ENCODE peak calls at places on chromosomes 12 and 14, in six cellular contexts. One of them, this sample, is unnamed.

GRCh38 chr12:91432755-91433154 is 250.1 kb upstream of the DCN start:
- DNase-seq in uterus: no peak
- DNase-seq in effector memory CD4-positive, alpha-beta T cell: no peak
- DNase-seq in hepatocyte: no peak
- DNase-seq in CD4-positive, CD25-positive, alpha-beta regulatory T cell: no peak
- DNase-seq in AG04450: no peak
- DNase-seq in this sample: no peak

GRCh38 chr12:124498178-124498869 is 69.1 kb downstream of the NCOR2 start:
- DNase-seq in effector memory CD4-positive, alpha-beta T cell: no peak
- DNase-seq in CD4-positive, CD25-positive, alpha-beta regulatory T cell: no peak
- DNase-seq in hepatocyte: no peak
- DNase-seq in uterus: no peak
- DNase-seq in AG04450: no peak
- DNase-seq in this sample: no peak

GRCh38 chr12:96720363-96720705 is 186.7 kb upstream of the NEDD1 start:
- DNase-seq in hepatocyte: peak; percentile 20
- DNase-seq in CD4-positive, CD25-positive, alpha-beta regulatory T cell: no peak
- DNase-seq in AG04450: no peak
- DNase-seq in uterus: no peak
- DNase-seq in effector memory CD4-positive, alpha-beta T cell: no peak
- DNase-seq in this sample: no peak

GRCh38 chr14:61668267-61668666 is 27.0 kb upstream of the HIF1A start:
- DNase-seq in hepatocyte: no peak
- DNase-seq in uterus: no peak
- DNase-seq in effector memory CD4-positive, alpha-beta T cell: no peak
- DNase-seq in AG04450: no peak
- DNase-seq in CD4-positive, CD25-positive, alpha-beta regulatory T cell: no peak
- DNase-seq in this sample: no peak

GRCh38 chr14:50763386-50764007 is 67.5 kb downstream of the NIN start:
- DNase-seq in uterus: peak; percentile 34
- DNase-seq in effector memory CD4-positive, alpha-beta T cell: no peak
- DNase-seq in CD4-positive, CD25-positive, alpha-beta regulatory T cell: no peak
- DNase-seq in hepatocyte: no peak
- DNase-seq in AG04450: peak; percentile 47
- DNase-seq in this sample: no peak

GRCh38 chr12:65449400-65449799 is 170.9 kb downstream of the MSRB3 start:
- DNase-seq in hepatocyte: no peak
- DNase-seq in AG04450: no peak
- DNase-seq in CD4-positive, CD25-positive, alpha-beta regulatory T cell: no peak
- DNase-seq in uterus: no peak
- DNase-seq in effector memory CD4-positive, alpha-beta T cell: no peak
- DNase-seq in this sample: no peak

GRCh38 chr12:93802698-93803097 is 125.5 kb downstream of the CRADD start:
- DNase-seq in CD4-positive, CD25-positive, alpha-beta regulatory T cell: no peak
- DNase-seq in uterus: no peak
- DNase-seq in AG04450: no peak
- DNase-seq in hepatocyte: no peak
- DNase-seq in effector memory CD4-positive, alpha-beta T cell: no peak
- DNase-seq in this sample: no peak

GRCh38 chr12:39367494-39367893 is 75.4 kb downstream of the KIF21A start:
- DNase-seq in hepatocyte: no peak
- DNase-seq in uterus: no peak
- DNase-seq in effector memory CD4-positive, alpha-beta T cell: no peak
- DNase-seq in AG04450: no peak
- DNase-seq in CD4-positive, CD25-positive, alpha-beta regulatory T cell: no peak
- DNase-seq in this sample: no peak

GRCh38 chr12:117119592-117120198 is 20.5 kb upstream of the TESC start:
- DNase-seq in CD4-positive, CD25-positive, alpha-beta regulatory T cell: no peak
- DNase-seq in hepatocyte: peak; percentile 48
- DNase-seq in uterus: no peak
- DNase-seq in AG04450: no peak
- DNase-seq in effector memory CD4-positive, alpha-beta T cell: peak; percentile 11
- DNase-seq in this sample: no peak

GRCh38 chr14:77654001-77654431 is 37.6 kb upstream of the SPTLC2 start:
- DNase-seq in effector memory CD4-positive, alpha-beta T cell: no peak
- DNase-seq in uterus: no peak
- DNase-seq in AG04450: no peak
- DNase-seq in hepatocyte: no peak
- DNase-seq in CD4-positive, CD25-positive, alpha-beta regulatory T cell: no peak
- DNase-seq in this sample: no peak

GRCh38 chr14:98069712-98070133 is 1202.3 kb downstream of the BCL11B start:
- DNase-seq in CD4-positive, CD25-positive, alpha-beta regulatory T cell: no peak
- DNase-seq in hepatocyte: peak; percentile 37
- DNase-seq in AG04450: no peak
- DNase-seq in uterus: no peak
- DNase-seq in effector memory CD4-positive, alpha-beta T cell: no peak
- DNase-seq in this sample: no peak
- H3K27ac ChIP-seq in CD4-positive, CD25-positive, alpha-beta regulatory T cell: no peak overlapping the region
- H3K27ac ChIP-seq in hepatocyte: peak overlapping the region; percentile 26
- H3K27ac ChIP-seq in AG04450: peak overlapping the region; percentile 11
- H3K27ac ChIP-seq in uterus: no peak overlapping the region
- H3K27ac ChIP-seq in effector memory CD4-positive, alpha-beta T cell: no peak overlapping the region
- H3K27ac ChIP-seq in this sample: no peak overlapping the region

GRCh38 chr12:121120989-121121755 is 11.5 kb upstream of the P2RX7 start:
- DNase-seq in hepatocyte: no peak
- DNase-seq in CD4-positive, CD25-positive, alpha-beta regulatory T cell: no peak
- DNase-seq in AG04450: no peak
- DNase-seq in effector memory CD4-positive, alpha-beta T cell: no peak
- DNase-seq in uterus: no peak
- DNase-seq in this sample: no peak

GRCh38 chr12:121123488-121123887 is 9.2 kb upstream of the P2RX7 start:
- DNase-seq in AG04450: no peak
- DNase-seq in uterus: no peak
- DNase-seq in effector memory CD4-positive, alpha-beta T cell: no peak
- DNase-seq in CD4-positive, CD25-positive, alpha-beta regulatory T cell: no peak
- DNase-seq in hepatocyte: no peak
- DNase-seq in this sample: no peak

GRCh38 chr12:121127501-121127900 is 5.2 kb upstream of the P2RX7 start:
- DNase-seq in effector memory CD4-positive, alpha-beta T cell: no peak
- DNase-seq in uterus: no peak
- DNase-seq in hepatocyte: no peak
- DNase-seq in AG04450: no peak
- DNase-seq in CD4-positive, CD25-positive, alpha-beta regulatory T cell: no peak
- DNase-seq in this sample: no peak

GRCh38 chr12:121121805-121122204 is 10.9 kb upstream of the P2RX7 start:
- DNase-seq in hepatocyte: no peak
- DNase-seq in effector memory CD4-positive, alpha-beta T cell: no peak
- DNase-seq in AG04450: no peak
- DNase-seq in CD4-positive, CD25-positive, alpha-beta regulatory T cell: no peak
- DNase-seq in uterus: no peak
- DNase-seq in this sample: no peak

DNA sequence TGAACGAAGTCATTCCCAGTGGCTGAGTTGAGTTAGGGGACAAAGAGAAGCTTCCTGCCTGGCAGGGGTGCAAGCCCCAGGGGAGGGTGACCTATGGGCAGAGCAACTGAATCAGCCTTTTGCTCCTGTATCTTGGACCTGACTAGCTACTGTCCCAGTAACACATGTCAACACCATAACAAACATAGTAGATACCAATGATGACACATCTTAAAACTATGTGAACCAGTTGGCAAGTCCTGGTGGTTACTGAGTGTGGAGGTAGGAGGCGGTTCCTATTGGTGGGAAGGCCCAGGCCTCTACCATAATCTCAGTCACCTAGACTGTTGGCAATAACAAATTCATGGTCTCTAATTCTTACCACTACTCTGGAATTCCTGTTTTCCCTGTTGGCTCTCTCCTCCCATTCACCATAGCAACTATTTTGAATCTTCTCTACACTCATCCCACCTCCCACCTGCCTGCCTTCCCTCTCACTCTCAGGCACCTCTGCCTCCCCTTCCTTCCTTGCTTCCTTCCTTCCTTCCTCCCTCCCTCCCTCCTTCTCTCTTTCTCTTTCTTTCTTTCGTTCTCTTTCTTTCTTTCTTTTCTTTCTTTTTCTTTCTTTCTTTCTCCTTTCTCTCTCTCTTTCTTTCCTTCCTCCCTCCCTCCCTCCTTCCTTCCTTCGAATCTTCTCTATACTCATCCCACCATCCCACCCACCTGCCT is 8.1 kb upstream of the P2RX7 start:
- DNase-seq in CD4-positive, CD25-positive, alpha-beta regulatory T cell: no peak
- DNase-seq in effector memory CD4-positive, alpha-beta T cell: no peak
- DNase-seq in hepatocyte: peak; percentile 46
- DNase-seq in AG04450: peak; percentile 49
- DNase-seq in uterus: no peak
- DNase-seq in this sample: no peak
- H3K27ac ChIP-seq in CD4-positive, CD25-positive, alpha-beta regulatory T cell: no peak overlapping the region
- H3K27ac ChIP-seq in effector memory CD4-positive, alpha-beta T cell: no peak overlapping the region
- H3K27ac ChIP-seq in hepatocyte: no peak overlapping the region
- H3K27ac ChIP-seq in AG04450: no peak overlapping the region
- H3K27ac ChIP-seq in uterus: no peak overlapping the region
- H3K27ac ChIP-seq in this sample: no peak overlapping the region

DNA sequence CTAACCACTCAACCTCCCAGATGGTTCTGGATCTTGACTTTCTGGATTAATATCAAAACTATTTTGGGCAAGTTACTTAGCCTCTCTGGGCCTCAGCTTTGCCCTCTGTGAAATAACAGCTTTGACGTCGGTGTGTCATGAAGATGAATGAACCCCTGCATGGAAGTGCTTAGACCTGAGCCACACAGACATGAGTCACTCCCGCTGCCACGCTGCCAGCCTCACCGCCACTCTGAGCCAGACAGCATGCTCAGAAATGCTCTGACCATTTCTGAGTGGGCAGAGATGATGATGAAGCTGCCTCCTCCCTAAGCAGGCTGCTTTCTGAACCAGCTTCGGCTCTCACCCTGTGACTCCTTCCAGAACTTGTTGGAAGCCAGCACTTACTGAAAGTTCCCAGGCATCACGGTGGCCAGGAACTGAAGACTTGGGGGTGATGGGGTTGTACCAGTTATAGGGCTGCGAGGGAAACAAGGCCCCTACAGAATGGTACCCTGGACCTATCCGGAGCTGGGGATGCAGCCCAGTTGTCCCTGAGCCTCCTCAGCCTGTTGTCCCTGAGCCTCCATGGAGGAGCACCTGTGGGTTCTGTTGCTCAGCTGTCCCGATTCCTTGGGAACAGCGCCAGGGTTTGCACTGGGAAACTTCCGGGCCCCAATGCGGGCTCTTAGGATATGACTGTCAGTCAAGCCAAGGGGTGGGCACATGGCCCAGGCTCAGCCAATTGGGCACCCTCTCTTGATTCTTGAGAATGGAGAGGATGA is 2.0 kb upstream of the CCDC197 start:
- DNase-seq in effector memory CD4-positive, alpha-beta T cell: no peak
- DNase-seq in uterus: peak; percentile 59
- DNase-seq in AG04450: peak; percentile 21
- DNase-seq in hepatocyte: no peak
- DNase-seq in CD4-positive, CD25-positive, alpha-beta regulatory T cell: no peak
- DNase-seq in this sample: peak; percentile 81
- H3K27ac ChIP-seq in effector memory CD4-positive, alpha-beta T cell: no peak overlapping the region
- H3K27ac ChIP-seq in uterus: no peak overlapping the region
- H3K27ac ChIP-seq in AG04450: peak overlapping the region; percentile 61
- H3K27ac ChIP-seq in hepatocyte: no peak overlapping the region
- H3K27ac ChIP-seq in CD4-positive, CD25-positive, alpha-beta regulatory T cell: no peak overlapping the region
- H3K27ac ChIP-seq in this sample: no peak overlapping the region

DNA sequence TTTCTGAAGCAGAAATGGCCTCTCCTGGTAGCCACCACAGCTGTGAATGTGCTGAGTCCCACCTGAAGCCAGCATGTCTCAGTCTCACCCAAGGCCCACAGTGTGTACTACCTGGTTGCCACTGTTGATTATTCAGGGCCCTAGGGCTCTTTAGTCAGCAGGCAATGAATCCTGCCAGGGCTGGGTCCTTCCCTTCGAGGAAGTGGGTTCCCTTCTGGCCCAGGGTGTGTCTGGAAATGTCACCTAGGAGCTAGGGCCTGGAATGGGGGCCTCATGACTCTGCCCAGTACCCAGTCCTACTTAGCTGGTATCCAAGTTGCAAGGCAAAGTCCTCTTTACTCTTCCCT is 207.4 kb downstream of the SYNE2 start:
- DNase-seq in hepatocyte: no peak
- DNase-seq in CD4-positive, CD25-positive, alpha-beta regulatory T cell: no peak
- DNase-seq in effector memory CD4-positive, alpha-beta T cell: no peak
- DNase-seq in AG04450: no peak
- DNase-seq in uterus: no peak
- DNase-seq in this sample: no peak
- H3K27ac ChIP-seq in hepatocyte: no peak overlapping the region
- H3K27ac ChIP-seq in CD4-positive, CD25-positive, alpha-beta regulatory T cell: no peak overlapping the region
- H3K27ac ChIP-seq in effector memory CD4-positive, alpha-beta T cell: no peak overlapping the region
- H3K27ac ChIP-seq in AG04450: no peak overlapping the region
- H3K27ac ChIP-seq in uterus: no peak overlapping the region
- H3K27ac ChIP-seq in this sample: no peak overlapping the region

GRCh38 chr14:22549304-22549962 is 39.6 kb downstream of the DAD1 start:
- DNase-seq in effector memory CD4-positive, alpha-beta T cell: no peak
- DNase-seq in hepatocyte: no peak
- DNase-seq in AG04450: no peak
- DNase-seq in uterus: no peak
- DNase-seq in CD4-positive, CD25-positive, alpha-beta regulatory T cell: no peak
- DNase-seq in this sample: no peak

GRCh38 chr14:22552001-22552826 is 36.8 kb downstream of the DAD1 start:
- DNase-seq in AG04450: no peak
- DNase-seq in hepatocyte: no peak
- DNase-seq in uterus: no peak
- DNase-seq in CD4-positive, CD25-positive, alpha-beta regulatory T cell: no peak
- DNase-seq in effector memory CD4-positive, alpha-beta T cell: no peak
- DNase-seq in this sample: no peak

GRCh38 chr14:22551597-22551982 is 37.4 kb downstream of the DAD1 start:
- DNase-seq in CD4-positive, CD25-positive, alpha-beta regulatory T cell: no peak
- DNase-seq in uterus: no peak
- DNase-seq in hepatocyte: no peak
- DNase-seq in effector memory CD4-positive, alpha-beta T cell: no peak
- DNase-seq in AG04450: no peak
- DNase-seq in this sample: peak; percentile 64

GRCh38 chr14:22547948-22548750 is 40.9 kb downstream of the DAD1 start:
- DNase-seq in hepatocyte: no peak
- DNase-seq in uterus: no peak
- DNase-seq in effector memory CD4-positive, alpha-beta T cell: no peak
- DNase-seq in CD4-positive, CD25-positive, alpha-beta regulatory T cell: no peak
- DNase-seq in AG04450: no peak
- DNase-seq in this sample: no peak

DNA sequence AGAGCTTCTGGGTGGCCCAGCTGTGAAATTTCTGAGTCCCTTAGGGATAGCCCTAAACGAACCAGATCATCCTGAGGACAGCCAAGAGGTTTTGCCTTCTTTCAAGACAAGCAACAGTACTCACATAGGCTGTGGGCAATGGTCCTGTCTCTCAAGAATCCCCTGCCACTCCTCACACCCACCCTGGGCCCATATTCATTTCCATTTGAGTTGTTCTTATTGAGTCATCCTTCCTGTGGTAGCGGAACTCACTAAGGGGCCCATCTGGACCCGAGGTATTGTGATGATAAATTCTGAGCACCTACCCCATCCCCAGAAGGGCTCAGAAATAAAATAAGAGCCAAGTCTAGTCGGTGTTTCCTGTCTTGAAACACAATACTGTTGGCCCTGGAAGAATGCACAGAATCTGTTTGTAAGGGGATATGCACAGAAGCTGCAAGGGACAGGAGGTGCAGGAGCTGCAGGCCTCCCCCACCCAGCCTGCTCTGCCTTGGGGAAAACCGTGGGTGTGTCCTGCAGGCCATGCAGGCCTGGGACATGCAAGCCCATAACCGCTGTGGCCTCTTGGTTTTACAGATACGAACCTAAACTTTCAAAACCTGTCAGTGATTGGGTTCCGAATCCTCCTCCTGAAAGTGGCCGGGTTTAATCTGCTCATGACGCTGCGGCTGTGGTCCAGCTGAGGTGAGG is 38.9 kb downstream of the DAD1 start:
- DNase-seq in hepatocyte: no peak
- DNase-seq in effector memory CD4-positive, alpha-beta T cell: peak; percentile 50
- DNase-seq in AG04450: peak; percentile 16
- DNase-seq in CD4-positive, CD25-positive, alpha-beta regulatory T cell: peak; percentile 63
- DNase-seq in uterus: no peak
- DNase-seq in this sample: no peak
- H3K27ac ChIP-seq in hepatocyte: peak overlapping the region; percentile 17
- H3K27ac ChIP-seq in effector memory CD4-positive, alpha-beta T cell: peak overlapping the region; percentile 99
- H3K27ac ChIP-seq in AG04450: no peak overlapping the region
- H3K27ac ChIP-seq in CD4-positive, CD25-positive, alpha-beta regulatory T cell: peak overlapping the region; percentile 99
- H3K27ac ChIP-seq in uterus: no peak overlapping the region
- H3K27ac ChIP-seq in this sample: no peak overlapping the region

This sample was measured in dorsolateral prefrontal cortex.